ENCODE peak calls at places on chromosomes 1 and 21, in four cellular contexts. B, E, U and Z are unnamed samples.
A peak's percentile ranks its signal among the peaks of the same experiment; 100 is the strongest.

GRCh38 chr1:41657101-41657500 is 172.6 kb upstream of the EDN2 start:
- DNase-seq in B (no peak), E (no peak), U (no peak), Z (no peak)

GRCh38 chr1:23483327-23484252 is at the start of gene ASAP3:
- DNase-seq in B (peak; percentile 28), E (peak; percentile 41), U (no peak), Z (no peak)

GRCh38 chr1:95953005-95953404 is 719.0 kb downstream of the RWDD3 start:
- DNase-seq in B (peak; percentile 11), E (peak; percentile 1), U (no peak), Z (no peak)

GRCh38 chr1:71667224-71667623 is 586.4 kb upstream of the ZRANB2 start:
- DNase-seq in B (no peak), E (peak; percentile 25), U (no peak), Z (no peak)

GRCh38 chr1:157697781-157698569 is 2.6 kb downstream of the FCRL3 start:
- DNase-seq in B (no peak), E (no peak), U (no peak), Z (no peak)

GRCh38 chr1:11528636-11529121 is 49.7 kb downstream of the DISP3 start:
- DNase-seq in B (no peak), E (no peak), U (no peak), Z (no peak)

GRCh38 chr21:33477066-33477465 is 2.7 kb downstream of the TMEM50B start:
- DNase-seq in B (no peak), E (no peak), U (no peak), Z (no peak)

GRCh38 chr1:94599090-94599813 is 57.7 kb upstream of the F3 start:
- DNase-seq in B (no peak), E (peak; percentile 51), U (no peak), Z (no peak)

GRCh38 chr1:175267716-175268416 is 75.3 kb upstream of the KIAA0040 start:
- DNase-seq in B (no peak), E (no peak), U (no peak), Z (no peak)

GRCh38 chr21:42468511-42469131 is 27.4 kb downstream of the RSPH1 start:
- DNase-seq in B (no peak), E (no peak), U (no peak), Z (no peak)

GRCh38 chr1:234206651-234207284 is 166.5 kb upstream of the COA6 start:
- DNase-seq in B (no peak), E (peak; percentile 67), U (no peak), Z (peak; percentile 86)

GRCh38 chr1:220798338-220798737 is 11.6 kb downstream of the MTARC1 start:
- DNase-seq in B (no peak), E (no peak), U (no peak), Z (no peak)

GRCh38 chr1:216523043-216523442 is 99.8 kb upstream of the USH2A start:
- DNase-seq in B (no peak), E (no peak), U (no peak), Z (no peak)

GRCh38 chr1:85578321-85579295 is 2.0 kb upstream of the CCN1 start:
- DNase-seq in B (peak; percentile 92), E (peak; percentile 98), U (no peak), Z (no peak)

GRCh38 chr1:211623510-211623909 is 44.5 kb upstream of the SLC30A1 start:
- DNase-seq in B (no peak), E (no peak), U (no peak), Z (no peak)

GRCh38 chr1:227482021-227482299 is 81.4 kb upstream of the ZNF678 start:
- DNase-seq in B (no peak), E (no peak), U (no peak), Z (no peak)

GRCh38 chr1:93779540-93780121 is 98.0 kb upstream of the BCAR3 start:
- DNase-seq in B (peak; percentile 84), E (peak; percentile 92), U (no peak), Z (peak; percentile 98)

DNA sequence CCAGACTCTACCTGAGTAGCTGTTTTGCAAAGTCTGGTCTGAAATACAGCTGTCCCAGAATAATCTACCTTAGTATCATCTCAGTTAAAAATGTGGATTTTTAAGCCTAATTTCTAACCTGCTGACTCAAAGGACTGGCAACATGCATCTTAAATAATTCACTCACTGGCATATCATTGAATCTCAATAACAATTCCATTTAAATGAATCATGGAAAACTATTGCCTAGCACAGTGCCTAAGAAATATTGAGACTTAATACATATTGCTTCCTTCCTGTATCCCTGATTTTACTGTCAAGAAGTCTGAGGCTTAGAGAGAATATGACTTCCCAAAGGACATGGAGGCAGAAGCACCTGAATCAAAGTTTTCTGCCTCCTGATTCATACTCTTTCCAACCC is 3.1 kb downstream of the CCDC190 start:
- DNase-seq in B (peak; percentile 75), E (peak; percentile 49), U (no peak), Z (no peak)
- H3K27ac ChIP-seq in B (peak overlapping the region; percentile 93), E (no peak overlapping the region), U (no peak overlapping the region), Z (no peak overlapping the region)

GRCh38 chr21:45043541-45044020 is 30.8 kb upstream of the ADARB1 start:
- DNase-seq in B (no peak), E (no peak), U (no peak), Z (no peak)
- H3K9me1 ChIP-seq in B (no peaks in the 10 kb centered on the region), E (peaks cover 9% of the 10 kb centered on the region), U (no peaks in the 10 kb centered on the region), Z (no peaks in the 10 kb centered on the region)

GRCh38 chr1:231357831-231358354 is 19.8 kb downstream of the SPRTN start:
- DNase-seq in B (peak; percentile 82), E (peak; percentile 79), U (peak; percentile 51), Z (peak; percentile 49)
- H3K27ac ChIP-seq in B (no peak overlapping the region), E (no peak overlapping the region), U (no peak overlapping the region), Z (peak overlapping the region; percentile 36)

DNA sequence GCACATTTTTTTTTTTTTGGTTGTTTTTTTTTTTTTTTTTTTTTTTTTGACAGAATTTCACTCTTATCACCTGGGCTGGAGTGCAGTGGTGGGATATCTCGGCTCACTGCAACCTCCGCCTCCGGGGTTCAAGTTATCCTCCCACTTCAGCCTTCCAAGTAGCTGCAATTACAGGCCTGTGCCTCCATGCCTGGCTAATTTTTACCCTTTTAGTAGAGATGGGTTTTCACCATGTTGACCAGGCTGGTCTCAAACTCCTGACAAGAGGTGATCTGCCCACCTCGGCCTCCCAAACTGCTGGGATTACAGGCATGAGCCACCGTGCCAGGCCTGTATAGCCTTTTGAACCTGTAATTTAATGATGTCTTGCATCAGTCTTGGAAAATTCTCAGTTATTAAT is 25.0 kb downstream of the CR1 start:
- DNase-seq in B (no peak), E (no peak), U (no peak), Z (no peak)
- H3K9me1 ChIP-seq in B (no peaks in the 10 kb centered on the region), E (no peaks in the 10 kb centered on the region), U (no peaks in the 10 kb centered on the region), Z (no peaks in the 10 kb centered on the region)

DNA sequence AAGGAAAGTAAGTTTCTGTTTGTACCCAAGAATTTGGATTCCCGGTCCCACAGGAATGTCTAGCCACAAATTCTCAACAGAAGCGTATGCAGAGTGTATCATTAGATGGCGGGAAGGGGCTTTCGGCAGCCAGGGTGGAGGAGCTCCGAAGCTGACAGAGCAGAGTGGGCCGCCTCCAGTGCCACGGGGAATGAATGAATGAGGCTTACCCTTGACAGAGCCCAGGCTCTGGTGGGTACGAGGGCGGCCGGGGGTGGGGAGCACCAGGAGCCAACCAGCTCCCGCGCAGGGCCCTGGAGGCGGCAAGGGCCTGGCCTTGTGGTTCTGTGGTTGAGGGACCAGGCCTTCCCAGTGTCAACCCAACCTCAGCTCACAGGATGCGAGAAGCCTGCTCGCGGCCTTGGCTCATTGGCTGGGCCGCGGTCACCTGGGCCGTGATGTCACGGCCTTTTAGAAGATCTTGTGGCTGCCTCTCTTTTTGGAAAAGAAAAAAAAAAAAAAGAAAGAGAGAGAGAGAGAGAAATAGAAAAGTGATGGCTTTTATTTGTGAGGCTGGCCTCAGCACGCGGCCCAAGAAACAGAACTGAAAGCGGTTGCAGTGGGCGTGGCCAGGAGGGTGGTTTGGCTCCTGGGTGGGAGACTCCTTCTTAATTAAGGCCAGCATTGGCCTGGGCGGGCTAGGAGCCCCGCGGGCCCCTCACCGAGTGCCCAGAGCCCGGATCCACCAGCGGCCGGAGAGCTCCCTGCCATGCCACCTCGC is 34.9 kb upstream of the RUNX3 start:
- DNase-seq in B (no peak), E (peak; percentile 50), U (no peak), Z (no peak)
- H3K27ac ChIP-seq in B (no peak overlapping the region), E (no peak overlapping the region), U (no peak overlapping the region), Z (no peak overlapping the region)

GRCh38 chr1:229624906-229625871 is 733 bp downstream of the TAF5L start:
- DNase-seq in B (peak; percentile 52), E (peak; percentile 58), U (peak; percentile 94), Z (peak; percentile 23)
- H3K9me1 ChIP-seq in B (no peaks in the 10 kb centered on the region), E (peaks cover 9% of the 10 kb centered on the region), U (no peaks in the 10 kb centered on the region), Z (peaks cover 2% of the 10 kb centered on the region)